ENCODE peak calls at places on chromosomes 5 and 9, in six cellular contexts. One of them, this sample, is unnamed.

GRCh38 chr9:24045150-24045549 is 219.1 kb upstream of the ELAVL2 start:
- DNase-seq in AG04450: no peak
- DNase-seq in IMR-90: no peak
- DNase-seq in HCT116: no peak
- DNase-seq in neural progenitor cell: no peak
- DNase-seq in left ventricle myocardium inferior: no peak
- DNase-seq in this sample: no peak

GRCh38 chr9:69874301-69875060 is 53.9 kb downstream of the CFAP95 start:
- DNase-seq in AG04450: no peak
- DNase-seq in IMR-90: no peak
- DNase-seq in HCT116: no peak
- DNase-seq in neural progenitor cell: no peak
- DNase-seq in left ventricle myocardium inferior: no peak
- DNase-seq in this sample: no peak

GRCh38 chr5:93894471-93895354 is 153.3 kb upstream of the POU5F2 start:
- DNase-seq in AG04450: no peak
- DNase-seq in IMR-90: peak; percentile 21
- DNase-seq in HCT116: peak; percentile 10
- DNase-seq in neural progenitor cell: no peak
- DNase-seq in left ventricle myocardium inferior: no peak
- DNase-seq in this sample: peak; percentile 10

GRCh38 chr9:120929392-120929791 is 2.8 kb upstream of the TRAF1 start:
- DNase-seq in AG04450: no peak
- DNase-seq in IMR-90: no peak
- DNase-seq in HCT116: no peak
- DNase-seq in neural progenitor cell: no peak
- DNase-seq in left ventricle myocardium inferior: no peak
- DNase-seq in this sample: no peak

GRCh38 chr5:138913773-138914172 is 38.6 kb upstream of the LRRTM2 start:
- DNase-seq in AG04450: no peak
- DNase-seq in IMR-90: no peak
- DNase-seq in HCT116: no peak
- DNase-seq in neural progenitor cell: no peak
- DNase-seq in left ventricle myocardium inferior: no peak
- DNase-seq in this sample: no peak

GRCh38 chr9:134678206-134678605 is 36.6 kb downstream of the COL5A1 start:
- DNase-seq in AG04450: no peak
- DNase-seq in IMR-90: no peak
- DNase-seq in HCT116: no peak
- DNase-seq in neural progenitor cell: no peak
- DNase-seq in left ventricle myocardium inferior: no peak
- DNase-seq in this sample: no peak

GRCh38 chr9:133375116-133375723 is 640 bp downstream of the SURF4 start:
- DNase-seq in AG04450: no peak
- DNase-seq in IMR-90: peak; percentile 46
- DNase-seq in HCT116: no peak
- DNase-seq in neural progenitor cell: peak; percentile 49
- DNase-seq in left ventricle myocardium inferior: no peak
- DNase-seq in this sample: peak; percentile 12

GRCh38 chr5:50711280-50711679 is 44.8 kb downstream of the PARP8 start:
- DNase-seq in AG04450: no peak
- DNase-seq in IMR-90: peak; percentile 8
- DNase-seq in HCT116: no peak
- DNase-seq in neural progenitor cell: no peak
- DNase-seq in left ventricle myocardium inferior: no peak
- DNase-seq in this sample: peak; percentile 6

GRCh38 chr5:138305797-138306196 is 25.8 kb downstream of the CDC25C start:
- DNase-seq in AG04450: no peak
- DNase-seq in IMR-90: no peak
- DNase-seq in HCT116: no peak
- DNase-seq in neural progenitor cell: no peak
- DNase-seq in left ventricle myocardium inferior: peak; percentile 79
- DNase-seq in this sample: no peak

GRCh38 chr5:139646912-139647391 is 1.2 kb upstream of the CXXC5 start:
- DNase-seq in AG04450: no peak
- DNase-seq in IMR-90: no peak
- DNase-seq in HCT116: no peak
- DNase-seq in neural progenitor cell: peak; percentile 67
- DNase-seq in left ventricle myocardium inferior: peak; percentile 20
- DNase-seq in this sample: no peak

GRCh38 chr5:107867266-107867665 is 196.5 kb upstream of the EFNA5 start:
- DNase-seq in AG04450: no peak
- DNase-seq in IMR-90: peak; percentile 35
- DNase-seq in HCT116: no peak
- DNase-seq in neural progenitor cell: no peak
- DNase-seq in left ventricle myocardium inferior: no peak
- DNase-seq in this sample: no peak

GRCh38 chr5:107873877-107874276 is 203.1 kb upstream of the EFNA5 start:
- DNase-seq in AG04450: no peak
- DNase-seq in IMR-90: no peak
- DNase-seq in HCT116: no peak
- DNase-seq in neural progenitor cell: no peak
- DNase-seq in left ventricle myocardium inferior: no peak
- DNase-seq in this sample: no peak

GRCh38 chr5:107870984-107871383 is 200.2 kb upstream of the EFNA5 start:
- DNase-seq in AG04450: no peak
- DNase-seq in IMR-90: no peak
- DNase-seq in HCT116: no peak
- DNase-seq in neural progenitor cell: no peak
- DNase-seq in left ventricle myocardium inferior: no peak
- DNase-seq in this sample: no peak

GRCh38 chr5:107868994-107869393 is 198.3 kb upstream of the EFNA5 start:
- DNase-seq in AG04450: no peak
- DNase-seq in IMR-90: no peak
- DNase-seq in HCT116: no peak
- DNase-seq in neural progenitor cell: no peak
- DNase-seq in left ventricle myocardium inferior: no peak
- DNase-seq in this sample: no peak

DNA sequence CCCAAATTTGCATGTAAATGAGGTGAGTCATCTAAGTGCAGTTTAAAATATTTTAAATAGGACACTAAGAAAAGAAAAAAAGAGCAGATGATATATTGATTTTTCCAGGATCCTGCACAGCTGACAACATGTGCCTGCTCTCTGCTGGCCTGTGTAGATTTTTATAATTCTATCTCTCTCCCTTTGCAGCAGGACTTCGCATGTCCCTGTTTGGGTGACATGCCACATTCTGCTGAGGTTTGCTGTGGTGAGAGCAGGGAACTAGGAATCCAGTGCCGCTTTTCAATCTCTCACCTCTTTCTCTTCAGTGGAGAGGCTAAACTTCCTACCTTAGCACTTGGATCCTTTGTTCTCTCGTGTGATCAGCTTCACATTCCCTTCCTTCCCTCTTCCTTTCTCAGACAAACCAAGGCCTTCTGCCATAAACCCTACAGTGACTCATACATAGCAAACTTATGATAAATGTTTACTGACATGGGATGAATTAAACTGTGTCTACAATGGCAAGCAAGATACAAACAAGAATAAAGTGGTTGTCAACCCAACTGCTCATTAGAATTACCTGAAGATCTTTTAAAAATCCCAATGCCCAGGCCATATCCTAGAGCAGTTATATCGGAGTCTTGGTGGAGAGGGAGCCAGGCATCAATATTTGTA is 198.8 kb upstream of the EFNA5 start:
- DNase-seq in AG04450: peak; percentile 50
- DNase-seq in IMR-90: peak; percentile 84
- DNase-seq in HCT116: peak; percentile 36
- DNase-seq in neural progenitor cell: no peak
- DNase-seq in left ventricle myocardium inferior: no peak
- DNase-seq in this sample: peak; percentile 71
- H3K4me3 ChIP-seq in AG04450: no peak overlapping the region
- H3K4me3 ChIP-seq in IMR-90: no peak overlapping the region
- H3K4me3 ChIP-seq in HCT116: no peak overlapping the region
- H3K4me3 ChIP-seq in neural progenitor cell: no peak overlapping the region
- H3K4me3 ChIP-seq in left ventricle myocardium inferior: no peak overlapping the region
- H3K4me3 ChIP-seq in this sample: no peak overlapping the region

DNA sequence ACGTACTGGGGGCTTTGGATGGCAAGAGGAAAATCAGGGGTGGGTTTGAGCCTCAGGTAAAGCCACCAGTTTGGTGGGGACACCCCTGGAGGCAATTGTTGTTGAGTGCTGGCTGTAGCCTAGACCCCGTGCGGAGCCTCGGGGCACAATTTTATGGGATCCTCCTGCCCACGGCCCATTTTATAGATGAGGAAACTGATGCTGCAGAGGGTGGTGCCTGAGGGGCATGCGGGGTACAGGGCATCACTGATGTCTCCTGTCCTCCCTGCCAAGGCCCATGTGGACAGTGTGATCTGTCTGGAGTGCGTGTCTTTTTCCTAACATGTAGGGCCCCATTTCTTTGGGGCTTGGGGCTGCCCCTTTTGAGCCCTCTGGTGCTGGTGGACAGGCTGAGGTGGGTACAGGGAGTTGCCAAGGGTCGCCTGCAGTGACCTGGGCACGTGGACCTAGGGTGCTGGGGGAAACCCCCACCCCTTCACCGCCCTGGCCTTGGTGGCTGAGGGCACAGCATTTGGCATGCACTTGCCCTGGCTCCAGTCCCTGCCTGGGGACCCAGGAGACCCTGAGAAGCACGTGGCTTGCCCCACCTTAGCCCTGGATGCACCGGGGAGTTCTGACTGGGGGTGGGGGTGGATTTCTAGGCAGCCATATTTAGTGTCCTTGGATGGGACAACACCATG is 22.1 kb downstream of the WNK2 start:
- DNase-seq in AG04450: no peak
- DNase-seq in IMR-90: no peak
- DNase-seq in HCT116: no peak
- DNase-seq in neural progenitor cell: no peak
- DNase-seq in left ventricle myocardium inferior: peak; percentile 59
- DNase-seq in this sample: no peak
- H3K27ac ChIP-seq in AG04450: no peak overlapping the region
- H3K27ac ChIP-seq in IMR-90: no peak overlapping the region
- H3K27ac ChIP-seq in HCT116: no peak overlapping the region
- H3K27ac ChIP-seq in neural progenitor cell: no peak overlapping the region
- H3K27ac ChIP-seq in left ventricle myocardium inferior: peak overlapping the region; percentile 94
- H3K27ac ChIP-seq in this sample: no peak overlapping the region

DNA sequence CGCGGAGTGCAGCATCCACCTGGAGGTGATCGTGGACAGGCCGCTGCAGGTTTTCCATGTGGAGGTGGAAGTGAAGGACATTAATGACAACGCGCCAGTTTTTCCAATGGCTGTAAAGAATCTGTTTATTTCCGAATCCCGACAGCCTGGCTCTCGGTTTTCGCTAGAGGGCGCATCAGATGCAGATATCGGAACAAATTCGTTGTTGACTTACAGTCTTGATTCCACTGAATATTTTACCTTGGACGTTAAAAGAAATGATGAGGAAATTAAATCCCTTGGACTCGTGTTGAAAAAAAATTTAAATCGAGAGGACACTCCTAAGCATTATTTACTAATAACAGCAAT is 611 bp downstream of the PCDHA3 start:
- DNase-seq in AG04450: no peak
- DNase-seq in IMR-90: no peak
- DNase-seq in HCT116: no peak
- DNase-seq in neural progenitor cell: no peak
- DNase-seq in left ventricle myocardium inferior: no peak
- DNase-seq in this sample: no peak
- TF ChIP-seq CTCF in AG04450: peak; percentile 15
- TF ChIP-seq CTCF in IMR-90: peak; percentile 10
- TF ChIP-seq CTCF in HCT116: no peak
- TF ChIP-seq CTCF in neural progenitor cell: no peak
- TF ChIP-seq CTCF in left ventricle myocardium inferior: peak; percentile 41
- TF ChIP-seq CTCF in this sample: peak; percentile 31

GRCh38 chr5:177510567-177511053 is 984 bp upstream of the DOK3 start:
- DNase-seq in AG04450: no peak
- DNase-seq in IMR-90: no peak
- DNase-seq in HCT116: no peak
- DNase-seq in neural progenitor cell: no peak
- DNase-seq in left ventricle myocardium inferior: no peak
- DNase-seq in this sample: no peak
- H3K4me3 ChIP-seq in AG04450: no peak overlapping the region
- H3K4me3 ChIP-seq in IMR-90: no peak overlapping the region
- H3K4me3 ChIP-seq in HCT116: no peak overlapping the region
- H3K4me3 ChIP-seq in neural progenitor cell: no peak overlapping the region
- H3K4me3 ChIP-seq in left ventricle myocardium inferior: no peak overlapping the region
- H3K4me3 ChIP-seq in this sample: no peak overlapping the region

GRCh38 chr5:75274486-75274885 is 37.8 kb upstream of the ANKRD31 start:
- DNase-seq in AG04450: no peak
- DNase-seq in IMR-90: no peak
- DNase-seq in HCT116: no peak
- DNase-seq in neural progenitor cell: no peak
- DNase-seq in left ventricle myocardium inferior: no peak
- DNase-seq in this sample: no peak

GRCh38 chr5:75279324-75279723 is 42.6 kb upstream of the ANKRD31 start:
- DNase-seq in AG04450: no peak
- DNase-seq in IMR-90: no peak
- DNase-seq in HCT116: no peak
- DNase-seq in neural progenitor cell: no peak
- DNase-seq in left ventricle myocardium inferior: no peak
- DNase-seq in this sample: no peak

GRCh38 chr5:75275147-75275546 is 38.5 kb upstream of the ANKRD31 start:
- DNase-seq in AG04450: no peak
- DNase-seq in IMR-90: no peak
- DNase-seq in HCT116: no peak
- DNase-seq in neural progenitor cell: no peak
- DNase-seq in left ventricle myocardium inferior: no peak
- DNase-seq in this sample: no peak

GRCh38 chr5:75275736-75276135 is 39.1 kb upstream of the ANKRD31 start:
- DNase-seq in AG04450: no peak
- DNase-seq in IMR-90: no peak
- DNase-seq in HCT116: no peak
- DNase-seq in neural progenitor cell: no peak
- DNase-seq in left ventricle myocardium inferior: no peak
- DNase-seq in this sample: no peak

GRCh38 chr5:75277463-75277862 is 40.8 kb upstream of the ANKRD31 start:
- DNase-seq in AG04450: no peak
- DNase-seq in IMR-90: no peak
- DNase-seq in HCT116: peak; percentile 21
- DNase-seq in neural progenitor cell: no peak
- DNase-seq in left ventricle myocardium inferior: no peak
- DNase-seq in this sample: no peak
- H3K27ac ChIP-seq in AG04450: no peak overlapping the region
- H3K27ac ChIP-seq in IMR-90: no peak overlapping the region
- H3K27ac ChIP-seq in HCT116: no peak overlapping the region
- H3K27ac ChIP-seq in neural progenitor cell: no peak overlapping the region
- H3K27ac ChIP-seq in left ventricle myocardium inferior: no peak overlapping the region
- H3K27ac ChIP-seq in this sample: no peak overlapping the region

GRCh38 chr5:168339151-168340140 is 48.0 kb downstream of the WWC1 start:
- DNase-seq in AG04450: no peak
- DNase-seq in IMR-90: no peak
- DNase-seq in HCT116: no peak
- DNase-seq in neural progenitor cell: peak; percentile 44
- DNase-seq in left ventricle myocardium inferior: no peak
- DNase-seq in this sample: no peak
- TF ChIP-seq CTCF in AG04450: peak; percentile 15
- TF ChIP-seq CTCF in IMR-90: no peak
- TF ChIP-seq CTCF in HCT116: peak; percentile 22
- TF ChIP-seq CTCF in neural progenitor cell: peak; percentile 37
- TF ChIP-seq CTCF in left ventricle myocardium inferior: no peak
- TF ChIP-seq CTCF in this sample: peak; percentile 40

This sample was measured in brain microvascular endothelial cell.